ENCODE peak calls at places on chromosome 16, in five cellular contexts. One of them, this sample, is unnamed.

GRCh38 chr16:3829631-3830536 is 50.6 kb downstream of the CREBBP start:
- DNase-seq in BJ: no peak
- DNase-seq in GM23338: no peak
- DNase-seq in breast epithelium: no peak
- DNase-seq in OCI-LY7: no peak
- DNase-seq in this sample: no peak

GRCh38 chr16:4172070-4172469 is 55.8 kb upstream of the ADCY9 start:
- DNase-seq in BJ: peak; percentile 65
- DNase-seq in OCI-LY7: no peak
- DNase-seq in GM23338: no peak
- DNase-seq in breast epithelium: no peak
- DNase-seq in this sample: no peak

GRCh38 chr16:535446-536405 is 8.2 kb downstream of the CAPN15 start:
- DNase-seq in breast epithelium: no peak
- DNase-seq in BJ: no peak
- DNase-seq in GM23338: no peak
- DNase-seq in OCI-LY7: no peak
- DNase-seq in this sample: peak; percentile 69

GRCh38 chr16:61413026-61413425 is 623.2 kb downstream of the CDH8 start:
- DNase-seq in breast epithelium: no peak
- DNase-seq in GM23338: no peak
- DNase-seq in OCI-LY7: no peak
- DNase-seq in BJ: no peak
- DNase-seq in this sample: no peak

GRCh38 chr16:980595-980854 is 1.0 kb upstream of the SOX8 start:
- DNase-seq in BJ: no peak
- DNase-seq in GM23338: no peak
- DNase-seq in breast epithelium: no peak
- DNase-seq in OCI-LY7: no peak
- DNase-seq in this sample: no peak

GRCh38 chr16:50644730-50645129 is 36.4 kb downstream of the SNX20 start:
- DNase-seq in breast epithelium: no peak
- DNase-seq in GM23338: peak; percentile 36
- DNase-seq in BJ: no peak
- DNase-seq in OCI-LY7: no peak
- DNase-seq in this sample: peak; percentile 79

GRCh38 chr16:87149051-87149450 is 168.1 kb downstream of the C16orf95 start:
- DNase-seq in OCI-LY7: no peak
- DNase-seq in breast epithelium: no peak
- DNase-seq in BJ: peak; percentile 19
- DNase-seq in GM23338: no peak
- DNase-seq in this sample: no peak

GRCh38 chr16:84941916-84942315 is 69.4 kb downstream of the ZDHHC7 start:
- DNase-seq in GM23338: no peak
- DNase-seq in BJ: peak; percentile 79
- DNase-seq in OCI-LY7: no peak
- DNase-seq in breast epithelium: no peak
- DNase-seq in this sample: peak; percentile 42

GRCh38 chr16:21194771-21195301 is 16.5 kb downstream of the ZP2 start:
- DNase-seq in GM23338: no peak
- DNase-seq in OCI-LY7: no peak
- DNase-seq in BJ: no peak
- DNase-seq in breast epithelium: no peak
- DNase-seq in this sample: no peak

GRCh38 chr16:81784042-81784785 is 5.1 kb downstream of the PLCG2 start:
- DNase-seq in breast epithelium: no peak
- DNase-seq in BJ: no peak
- DNase-seq in OCI-LY7: peak; percentile 87
- DNase-seq in GM23338: no peak
- DNase-seq in this sample: no peak

GRCh38 chr16:1537763-1538289 is 4.4 kb downstream of the TMEM204 start:
- DNase-seq in breast epithelium: no peak
- DNase-seq in BJ: no peak
- DNase-seq in OCI-LY7: no peak
- DNase-seq in GM23338: no peak
- DNase-seq in this sample: no peak

GRCh38 chr16:35744084-35744483 is 2284.7 kb downstream of the TP53TG3F start:
- DNase-seq in breast epithelium: no peak
- DNase-seq in OCI-LY7: no peak
- DNase-seq in BJ: no peak
- DNase-seq in GM23338: no peak
- DNase-seq in this sample: no peak

GRCh38 chr16:26605872-26606271 is 460.9 kb upstream of the C16orf82 start:
- DNase-seq in breast epithelium: no peak
- DNase-seq in GM23338: no peak
- DNase-seq in BJ: no peak
- DNase-seq in OCI-LY7: peak; percentile 64
- DNase-seq in this sample: no peak

GRCh38 chr16:66580605-66581209 is 1.4 kb downstream of the CMTM2 start:
- DNase-seq in BJ: no peak
- DNase-seq in GM23338: peak; percentile 65
- DNase-seq in breast epithelium: no peak
- DNase-seq in OCI-LY7: no peak
- DNase-seq in this sample: peak; percentile 67

GRCh38 chr16:66900721-66901441 is 17.8 kb downstream of the CDH16 start:
- DNase-seq in breast epithelium: no peak
- DNase-seq in GM23338: no peak
- DNase-seq in BJ: no peak
- DNase-seq in OCI-LY7: no peak
- DNase-seq in this sample: peak; percentile 49

GRCh38 chr16:87533061-87533460 is 40.2 kb upstream of the ZCCHC14 start:
- DNase-seq in BJ: no peak
- DNase-seq in OCI-LY7: no peak
- DNase-seq in GM23338: no peak
- DNase-seq in breast epithelium: no peak
- DNase-seq in this sample: no peak

GRCh38 chr16:5523794-5524193 is 426.2 kb upstream of the EEF2KMT start:
- DNase-seq in OCI-LY7: no peak
- DNase-seq in GM23338: no peak
- DNase-seq in breast epithelium: no peak
- DNase-seq in BJ: no peak
- DNase-seq in this sample: peak; percentile 16

GRCh38 chr16:13376174-13376573 is 474.8 kb downstream of the SHISA9 start:
- DNase-seq in GM23338: no peak
- DNase-seq in OCI-LY7: no peak
- DNase-seq in BJ: no peak
- DNase-seq in breast epithelium: no peak
- DNase-seq in this sample: no peak

GRCh38 chr16:20774703-20775362 is 11.0 kb downstream of the ACSM3 start:
- DNase-seq in BJ: no peak
- DNase-seq in OCI-LY7: peak; percentile 67
- DNase-seq in GM23338: peak; percentile 92
- DNase-seq in breast epithelium: peak; percentile 63
- DNase-seq in this sample: peak; percentile 59

GRCh38 chr16:25586826-25587225 is 104.9 kb upstream of the HS3ST4 start:
- DNase-seq in breast epithelium: no peak
- DNase-seq in BJ: no peak
- DNase-seq in OCI-LY7: no peak
- DNase-seq in GM23338: no peak
- DNase-seq in this sample: no peak

GRCh38 chr16:397736-398332 is 835 bp downstream of the NME4 start:
- DNase-seq in GM23338: peak; percentile 87
- DNase-seq in BJ: no peak
- DNase-seq in breast epithelium: peak; percentile 80
- DNase-seq in OCI-LY7: peak; percentile 59
- DNase-seq in this sample: peak; percentile 96

GRCh38 chr16:85253127-85253941 is 141.1 kb upstream of the CIBAR2 start:
- DNase-seq in breast epithelium: no peak
- DNase-seq in BJ: no peak
- DNase-seq in GM23338: peak; percentile 80
- DNase-seq in OCI-LY7: peak; percentile 81
- DNase-seq in this sample: peak; percentile 98

GRCh38 chr16:80694950-80695471 is 109.4 kb downstream of the CDYL2 start:
- DNase-seq in OCI-LY7: no peak
- DNase-seq in breast epithelium: no peak
- DNase-seq in GM23338: no peak
- DNase-seq in BJ: no peak
- DNase-seq in this sample: no peak

GRCh38 chr16:9012848-9013507 is 49.3 kb upstream of the USP7 start:
- DNase-seq in BJ: no peak
- DNase-seq in breast epithelium: no peak
- DNase-seq in GM23338: peak; percentile 92
- DNase-seq in OCI-LY7: no peak
- DNase-seq in this sample: peak; percentile 94

GRCh38 chr16:8346291-8346690 is 244.0 kb downstream of the TMEM114 start:
- DNase-seq in breast epithelium: no peak
- DNase-seq in BJ: no peak
- DNase-seq in OCI-LY7: no peak
- DNase-seq in GM23338: peak; percentile 45
- DNase-seq in this sample: no peak

GRCh38 chr16:68360971-68361370 is 50.2 kb downstream of the PRMT7 start:
- DNase-seq in BJ: no peak
- DNase-seq in breast epithelium: no peak
- DNase-seq in GM23338: no peak
- DNase-seq in OCI-LY7: no peak
- DNase-seq in this sample: peak; percentile 52

GRCh38 chr16:51327001-51327400 is 175.9 kb upstream of the SALL1 start:
- DNase-seq in GM23338: no peak
- DNase-seq in OCI-LY7: no peak
- DNase-seq in breast epithelium: no peak
- DNase-seq in BJ: peak; percentile 25
- DNase-seq in this sample: no peak

GRCh38 chr16:22232277-22233049 is 26.4 kb downstream of the EEF2K start:
- DNase-seq in BJ: no peak
- DNase-seq in breast epithelium: peak; percentile 90
- DNase-seq in GM23338: no peak
- DNase-seq in OCI-LY7: no peak
- DNase-seq in this sample: no peak

GRCh38 chr16:86080131-86080875 is 181.3 kb downstream of the IRF8 start:
- DNase-seq in GM23338: no peak
- DNase-seq in OCI-LY7: no peak
- DNase-seq in breast epithelium: peak; percentile 14
- DNase-seq in BJ: no peak
- DNase-seq in this sample: no peak

GRCh38 chr16:85085721-85086120 is 26.6 kb downstream of the CIBAR2 start:
- DNase-seq in GM23338: no peak
- DNase-seq in OCI-LY7: no peak
- DNase-seq in BJ: no peak
- DNase-seq in breast epithelium: no peak
- DNase-seq in this sample: peak; percentile 55

GRCh38 chr16:54180421-54181359 is 105.9 kb downstream of the IRX3 start:
- DNase-seq in BJ: no peak
- DNase-seq in breast epithelium: no peak
- DNase-seq in OCI-LY7: no peak
- DNase-seq in GM23338: no peak
- DNase-seq in this sample: no peak

GRCh38 chr16:70695351-70696070 is 9.7 kb upstream of the MTSS2 start:
- DNase-seq in OCI-LY7: peak; percentile 19
- DNase-seq in GM23338: peak; percentile 60
- DNase-seq in BJ: no peak
- DNase-seq in breast epithelium: no peak
- DNase-seq in this sample: peak; percentile 76

GRCh38 chr16:77068402-77068801 is 122.6 kb upstream of the MON1B start:
- DNase-seq in BJ: no peak
- DNase-seq in GM23338: no peak
- DNase-seq in OCI-LY7: no peak
- DNase-seq in breast epithelium: no peak
- DNase-seq in this sample: no peak

GRCh38 chr16:84754353-84754856 is 54.6 kb downstream of the USP10 start:
- DNase-seq in OCI-LY7: peak; percentile 87
- DNase-seq in GM23338: peak; percentile 90
- DNase-seq in breast epithelium: no peak
- DNase-seq in BJ: peak; percentile 41
- DNase-seq in this sample: peak; percentile 72

GRCh38 chr16:1167276-1168107 is 14.6 kb downstream of the CACNA1H start:
- DNase-seq in GM23338: peak; percentile 65
- DNase-seq in OCI-LY7: no peak
- DNase-seq in breast epithelium: no peak
- DNase-seq in BJ: no peak
- DNase-seq in this sample: peak; percentile 68

GRCh38 chr16:79932564-79932963 is 332.0 kb upstream of the MAF start:
- DNase-seq in breast epithelium: no peak
- DNase-seq in GM23338: no peak
- DNase-seq in BJ: no peak
- DNase-seq in OCI-LY7: no peak
- DNase-seq in this sample: no peak

DNA sequence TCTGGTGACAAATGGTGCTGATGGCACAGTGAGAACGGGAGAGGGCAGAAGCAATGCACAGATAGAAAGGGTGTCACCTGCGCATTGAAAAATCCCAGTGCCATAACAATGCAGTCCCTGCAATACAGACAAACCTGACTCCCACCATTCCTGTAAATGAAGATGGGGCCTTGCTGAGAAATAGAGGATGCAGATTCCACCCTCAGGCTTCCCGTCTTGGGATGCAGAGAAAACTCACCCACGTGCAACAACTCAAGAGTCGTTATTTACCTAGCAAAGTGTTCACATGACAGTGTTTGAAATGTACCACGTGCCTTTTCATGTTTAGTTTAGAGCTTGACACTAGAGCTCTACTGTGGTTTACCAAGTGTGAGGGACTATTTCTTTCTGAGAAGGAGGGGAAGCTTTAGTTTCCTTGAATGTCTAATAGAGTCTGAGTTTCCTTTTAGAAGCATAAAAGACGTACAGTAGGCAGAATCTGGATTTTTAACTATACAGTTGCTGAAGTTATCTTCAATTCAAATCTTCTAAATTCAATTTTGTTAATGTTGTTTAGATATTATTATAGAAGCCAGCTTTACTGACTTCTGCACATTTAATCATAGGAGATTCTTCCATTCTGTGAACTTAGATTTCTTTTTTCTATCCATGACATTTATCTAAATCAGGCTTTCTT is 35.6 kb downstream of the WWOX start:
- DNase-seq in BJ: no peak
- DNase-seq in OCI-LY7: no peak
- DNase-seq in GM23338: no peak
- DNase-seq in breast epithelium: no peak
- DNase-seq in this sample: no peak
- H3K4me3 ChIP-seq in BJ: no peak overlapping the region
- H3K4me3 ChIP-seq in OCI-LY7: no peak overlapping the region
- H3K4me3 ChIP-seq in GM23338: no peak overlapping the region
- H3K4me3 ChIP-seq in breast epithelium: no peak overlapping the region
- H3K4me3 ChIP-seq in this sample: no peak overlapping the region

GRCh38 chr16:56606688-56607618 is 1.4 kb upstream of the MT2A start:
- DNase-seq in GM23338: peak; percentile 40
- DNase-seq in OCI-LY7: no peak
- DNase-seq in BJ: peak; percentile 96
- DNase-seq in breast epithelium: peak; percentile 79
- DNase-seq in this sample: no peak
- H3K4me3 ChIP-seq in GM23338: peak overlapping the region; percentile 26
- H3K4me3 ChIP-seq in OCI-LY7: no peak overlapping the region
- H3K4me3 ChIP-seq in BJ: peak overlapping the region; percentile 8
- H3K4me3 ChIP-seq in breast epithelium: peak overlapping the region; percentile 83
- H3K4me3 ChIP-seq in this sample: no peak overlapping the region

DNA sequence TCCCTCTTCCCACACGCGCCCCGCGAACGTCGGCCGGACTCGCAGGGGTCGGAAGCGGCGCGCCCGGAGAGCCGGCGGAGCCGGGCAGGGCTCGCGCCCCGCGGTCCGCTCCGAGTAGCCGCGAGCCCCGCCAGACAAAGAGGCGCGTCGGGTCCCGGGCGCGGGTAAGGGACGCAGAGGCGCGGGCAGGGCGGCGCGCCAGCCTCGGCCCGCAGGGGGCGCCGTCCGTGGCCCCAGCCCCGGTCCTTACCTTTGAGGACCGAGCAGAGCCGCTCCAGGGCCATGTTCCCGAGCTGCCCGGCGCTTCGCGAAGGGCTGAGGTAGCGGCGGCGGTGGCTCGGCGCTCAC is 442 bp downstream of the NETO2 start:
- DNase-seq in GM23338: peak; percentile 82
- DNase-seq in BJ: no peak
- DNase-seq in OCI-LY7: peak; percentile 53
- DNase-seq in breast epithelium: no peak
- DNase-seq in this sample: peak; percentile 91
- H3K4me3 ChIP-seq in GM23338: peak overlapping the region; percentile 67
- H3K4me3 ChIP-seq in BJ: peak overlapping the region; percentile 55
- H3K4me3 ChIP-seq in OCI-LY7: peak overlapping the region; percentile 59
- H3K4me3 ChIP-seq in breast epithelium: peak overlapping the region; percentile 43
- H3K4me3 ChIP-seq in this sample: peak overlapping the region; percentile 65

GRCh38 chr16:11583171-11583570 is 3.5 kb downstream of the LITAF start:
- DNase-seq in GM23338: no peak
- DNase-seq in OCI-LY7: no peak
- DNase-seq in breast epithelium: no peak
- DNase-seq in BJ: no peak
- DNase-seq in this sample: no peak
- H3K4me3 ChIP-seq in GM23338: peak overlapping the region; percentile 38
- H3K4me3 ChIP-seq in OCI-LY7: no peak overlapping the region
- H3K4me3 ChIP-seq in breast epithelium: no peak overlapping the region
- H3K4me3 ChIP-seq in BJ: no peak overlapping the region
- H3K4me3 ChIP-seq in this sample: no peak overlapping the region

This sample was measured in H7.